ENCODE peak calls at places on chromosomes 3 and 15, in five cellular contexts. One of them, this sample, is unnamed. For H3K4me1, the result is how much of the 10 kb centered on the place peaks cover.

GRCh38 chr3:108103971-108104797 is 13.4 kb upstream of the CD47 start:
- DNase-seq in esophagus muscularis mucosa: no peak
- DNase-seq in heart left ventricle: peak
- DNase-seq in sigmoid colon: no peak
- DNase-seq in uterus: peak
- DNase-seq in this sample: no peak

GRCh38 chr15:51917493-51917892 is 54.1 kb downstream of the LEO1 start:
- DNase-seq in esophagus muscularis mucosa: no peak
- DNase-seq in heart left ventricle: no peak
- DNase-seq in sigmoid colon: no peak
- DNase-seq in uterus: no peak
- DNase-seq in this sample: no peak

GRCh38 chr15:72203507-72203837 is 5.9 kb upstream of the GRAMD2A start:
- DNase-seq in esophagus muscularis mucosa: no peak
- DNase-seq in heart left ventricle: peak
- DNase-seq in sigmoid colon: peak
- DNase-seq in uterus: peak
- DNase-seq in this sample: peak

GRCh38 chr15:52133510-52134220 is 21.1 kb upstream of the BCL2L10 start:
- DNase-seq in esophagus muscularis mucosa: no peak
- DNase-seq in heart left ventricle: no peak
- DNase-seq in sigmoid colon: no peak
- DNase-seq in uterus: no peak
- DNase-seq in this sample: no peak

GRCh38 chr3:149376728-149377407 is 581 bp downstream of the TM4SF1 start:
- DNase-seq in esophagus muscularis mucosa: no peak
- DNase-seq in heart left ventricle: no peak
- DNase-seq in sigmoid colon: no peak
- DNase-seq in uterus: no peak
- DNase-seq in this sample: no peak

GRCh38 chr3:183151716-183152385 is 10.7 kb downstream of the LAMP3 start:
- DNase-seq in esophagus muscularis mucosa: no peak
- DNase-seq in heart left ventricle: no peak
- DNase-seq in sigmoid colon: no peak
- DNase-seq in uterus: no peak
- DNase-seq in this sample: no peak

GRCh38 chr15:77603616-77604406 is 28.9 kb downstream of the LINGO1 start:
- DNase-seq in esophagus muscularis mucosa: no peak
- DNase-seq in heart left ventricle: no peak
- DNase-seq in sigmoid colon: no peak
- DNase-seq in uterus: no peak
- DNase-seq in this sample: no peak

GRCh38 chr3:108780235-108780634 is 23.0 kb upstream of the RETNLB start:
- DNase-seq in esophagus muscularis mucosa: no peak
- DNase-seq in heart left ventricle: no peak
- DNase-seq in sigmoid colon: no peak
- DNase-seq in uterus: no peak
- DNase-seq in this sample: no peak

GRCh38 chr3:184335661-184336483 is 1.5 kb upstream of the FAM131A start:
- DNase-seq in esophagus muscularis mucosa: peak
- DNase-seq in heart left ventricle: peak
- DNase-seq in sigmoid colon: peak
- DNase-seq in uterus: peak
- DNase-seq in this sample: peak

GRCh38 chr3:76047368-76047767 is 262.0 kb upstream of the ZNF717 start:
- DNase-seq in esophagus muscularis mucosa: no peak
- DNase-seq in heart left ventricle: no peak
- DNase-seq in sigmoid colon: no peak
- DNase-seq in uterus: no peak
- DNase-seq in this sample: no peak

GRCh38 chr3:4741404-4742307 is 237.6 kb upstream of the BHLHE40 start:
- DNase-seq in esophagus muscularis mucosa: peak
- DNase-seq in heart left ventricle: peak
- DNase-seq in sigmoid colon: peak
- DNase-seq in uterus: peak
- DNase-seq in this sample: peak

GRCh38 chr3:143330316-143330868 is 210.8 kb downstream of the CHST2 start:
- DNase-seq in esophagus muscularis mucosa: no peak
- DNase-seq in heart left ventricle: no peak
- DNase-seq in sigmoid colon: no peak
- DNase-seq in uterus: no peak
- DNase-seq in this sample: no peak

GRCh38 chr3:40877651-40878463 is 321.4 kb upstream of the CTNNB1 start:
- DNase-seq in esophagus muscularis mucosa: no peak
- DNase-seq in heart left ventricle: peak
- DNase-seq in sigmoid colon: peak
- DNase-seq in uterus: peak
- DNase-seq in this sample: peak

GRCh38 chr3:47877288-47877687 is 74.3 kb downstream of the DHX30 start:
- DNase-seq in esophagus muscularis mucosa: no peak
- DNase-seq in heart left ventricle: no peak
- DNase-seq in sigmoid colon: no peak
- DNase-seq in uterus: no peak
- DNase-seq in this sample: no peak

GRCh38 chr3:37067577-37067976 is 74.3 kb downstream of the MLH1 start:
- DNase-seq in esophagus muscularis mucosa: no peak
- DNase-seq in heart left ventricle: no peak
- DNase-seq in sigmoid colon: no peak
- DNase-seq in uterus: no peak
- DNase-seq in this sample: no peak

GRCh38 chr3:52054689-52055511 is 1.5 kb downstream of the DUSP7 start:
- DNase-seq in esophagus muscularis mucosa: no peak
- DNase-seq in heart left ventricle: no peak
- DNase-seq in sigmoid colon: no peak
- DNase-seq in uterus: peak
- DNase-seq in this sample: no peak

GRCh38 chr15:51982770-51983103 is 11.2 kb upstream of the LEO1 start:
- DNase-seq in esophagus muscularis mucosa: no peak
- DNase-seq in heart left ventricle: no peak
- DNase-seq in sigmoid colon: no peak
- DNase-seq in uterus: no peak
- DNase-seq in this sample: no peak

GRCh38 chr3:44509393-44509921 is 32.0 kb upstream of the ZNF445 start:
- DNase-seq in esophagus muscularis mucosa: no peak
- DNase-seq in heart left ventricle: no peak
- DNase-seq in sigmoid colon: no peak
- DNase-seq in uterus: no peak
- DNase-seq in this sample: peak

GRCh38 chr15:100340721-100341661 is 784 bp downstream of the ADAMTS17 start:
- DNase-seq in esophagus muscularis mucosa: no peak
- DNase-seq in heart left ventricle: no peak
- DNase-seq in sigmoid colon: no peak
- DNase-seq in uterus: no peak
- DNase-seq in this sample: no peak

GRCh38 chr3:85862893-85863455 is 904.2 kb downstream of the CADM2 start:
- DNase-seq in esophagus muscularis mucosa: no peak
- DNase-seq in heart left ventricle: no peak
- DNase-seq in sigmoid colon: no peak
- DNase-seq in uterus: no peak
- DNase-seq in this sample: no peak

GRCh38 chr15:38349251-38349650 is 96.6 kb downstream of the SPRED1 start:
- DNase-seq in esophagus muscularis mucosa: no peak
- DNase-seq in heart left ventricle: no peak
- DNase-seq in sigmoid colon: no peak
- DNase-seq in uterus: no peak
- DNase-seq in this sample: no peak

GRCh38 chr3:129688310-129688895 is 81.9 kb upstream of the PLXND1 start:
- DNase-seq in esophagus muscularis mucosa: peak
- DNase-seq in heart left ventricle: peak
- DNase-seq in sigmoid colon: peak
- DNase-seq in uterus: peak
- DNase-seq in this sample: peak

GRCh38 chr3:58418227-58418626 is 15.4 kb downstream of the PDHB start:
- DNase-seq in esophagus muscularis mucosa: no peak
- DNase-seq in heart left ventricle: no peak
- DNase-seq in sigmoid colon: no peak
- DNase-seq in uterus: no peak
- DNase-seq in this sample: peak

GRCh38 chr3:58411851-58412830 is 21.5 kb downstream of the PDHB start:
- DNase-seq in esophagus muscularis mucosa: no peak
- DNase-seq in heart left ventricle: no peak
- DNase-seq in sigmoid colon: no peak
- DNase-seq in uterus: no peak
- DNase-seq in this sample: no peak

GRCh38 chr3:58417075-58417474 is 16.6 kb downstream of the PDHB start:
- DNase-seq in esophagus muscularis mucosa: no peak
- DNase-seq in heart left ventricle: no peak
- DNase-seq in sigmoid colon: no peak
- DNase-seq in uterus: no peak
- DNase-seq in this sample: no peak

GRCh38 chr3:58416191-58416590 is 17.4 kb downstream of the PDHB start:
- DNase-seq in esophagus muscularis mucosa: no peak
- DNase-seq in heart left ventricle: no peak
- DNase-seq in sigmoid colon: no peak
- DNase-seq in uterus: no peak
- DNase-seq in this sample: no peak

GRCh38 chr3:58414538-58415197 is 19.0 kb downstream of the PDHB start:
- DNase-seq in esophagus muscularis mucosa: no peak
- DNase-seq in heart left ventricle: peak
- DNase-seq in sigmoid colon: peak
- DNase-seq in uterus: peak
- DNase-seq in this sample: peak
- H3K27ac ChIP-seq in esophagus muscularis mucosa: peak
- H3K27ac ChIP-seq in heart left ventricle: peak
- H3K27ac ChIP-seq in sigmoid colon: no peak
- H3K27ac ChIP-seq in uterus: peak
- H3K27ac ChIP-seq in this sample: no peak

GRCh38 chr3:45595364-45596154 is 1.0 kb downstream of the LIMD1 start:
- DNase-seq in esophagus muscularis mucosa: no peak
- DNase-seq in heart left ventricle: peak
- DNase-seq in sigmoid colon: peak
- DNase-seq in uterus: no peak
- DNase-seq in this sample: no peak
- TF ChIP-seq POLR2A in esophagus muscularis mucosa: no peak
- TF ChIP-seq POLR2A in heart left ventricle: no peak
- TF ChIP-seq POLR2A in sigmoid colon: no peak
- TF ChIP-seq POLR2A in uterus: no peak
- TF ChIP-seq POLR2A in this sample: no peak

GRCh38 chr15:41971893-41972340 is 440 bp downstream of the EHD4 start:
- DNase-seq in esophagus muscularis mucosa: no peak
- DNase-seq in heart left ventricle: no peak
- DNase-seq in sigmoid colon: no peak
- DNase-seq in uterus: peak
- DNase-seq in this sample: peak
- H3K4me1 ChIP-seq in esophagus muscularis mucosa: under half
- H3K4me1 ChIP-seq in heart left ventricle: under half
- H3K4me1 ChIP-seq in sigmoid colon: under half
- H3K4me1 ChIP-seq in uterus: under half
- H3K4me1 ChIP-seq in this sample: under half

DNA sequence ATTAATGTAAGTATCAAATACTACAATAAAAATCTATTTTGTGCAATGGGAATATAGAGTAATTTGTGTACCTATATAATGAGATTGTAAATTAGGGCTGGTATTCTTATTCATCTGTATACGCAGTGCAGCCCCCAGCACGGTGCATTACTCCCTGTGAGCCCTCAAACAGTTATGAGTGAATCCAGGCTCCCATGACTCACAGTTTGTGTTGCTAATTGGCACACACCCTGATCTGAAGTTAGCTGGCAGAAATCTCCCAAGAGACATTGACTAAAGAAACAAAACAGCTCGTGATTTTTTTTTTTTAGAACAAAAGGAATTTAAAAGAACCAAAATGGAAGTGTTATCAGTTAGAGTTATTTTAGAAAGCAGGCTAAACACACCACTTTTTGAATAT is 15.7 kb downstream of the GK5 start:
- DNase-seq in esophagus muscularis mucosa: no peak
- DNase-seq in heart left ventricle: peak
- DNase-seq in sigmoid colon: peak
- DNase-seq in uterus: peak
- DNase-seq in this sample: peak
- H3K27ac ChIP-seq in esophagus muscularis mucosa: peak
- H3K27ac ChIP-seq in heart left ventricle: peak
- H3K27ac ChIP-seq in sigmoid colon: peak
- H3K27ac ChIP-seq in uterus: peak
- H3K27ac ChIP-seq in this sample: no peak

GRCh38 chr3:117202415-117202814 is 492.8 kb downstream of the TUSC7 start:
- DNase-seq in esophagus muscularis mucosa: no peak
- DNase-seq in heart left ventricle: no peak
- DNase-seq in sigmoid colon: no peak
- DNase-seq in uterus: no peak
- DNase-seq in this sample: no peak
- TF ChIP-seq POLR2A in esophagus muscularis mucosa: no peak
- TF ChIP-seq POLR2A in heart left ventricle: no peak
- TF ChIP-seq POLR2A in sigmoid colon: no peak
- TF ChIP-seq POLR2A in uterus: no peak
- TF ChIP-seq POLR2A in this sample: no peak